ENCODE peak calls at places on chromosomes 5 and 9, in four cellular contexts. G is CD8-positive, alpha-beta T cell; M is CD8-positive, alpha-beta memory T cell; L is fibroblast of lung. P is an unnamed sample. For H3K4me1 and H3K9me3, the result is how much of the 10 kb centered on the place peaks cover.

GRCh38 chr9:123420560-123421210 is 64.7 kb downstream of the CRB2 start:
- DNase-seq in M (no peak), L (no peak), G (no peak), P (no peak)

GRCh38 chr5:38382898-38383297 is 124.5 kb downstream of the EGFLAM start:
- DNase-seq in M (peak), G (peak), L (peak), P (peak)

GRCh38 chr5:119470851-119471451 is 18.7 kb downstream of the HSD17B4 start:
- DNase-seq in L (peak), M (no peak), G (no peak), P (no peak)

GRCh38 chr5:105868038-105868775 is 1802.5 kb downstream of the EFNA5 start:
- DNase-seq in G (no peak), L (no peak), M (no peak), P (no peak)

GRCh38 chr5:148297695-148298094 is 14.5 kb upstream of the SPINK7 start:
- DNase-seq in L (no peak), G (no peak), M (no peak), P (no peak)

GRCh38 chr5:115098041-115098702 is 71.5 kb downstream of the TRIM36 start:
- DNase-seq in M (peak), G (no peak), L (peak), P (peak)

GRCh38 chr5:7866194-7866593 is 2.6 kb downstream of the FASTKD3 start:
- DNase-seq in L (no peak), G (no peak), M (no peak), P (no peak)

GRCh38 chr5:148796931-148797330 is 29.5 kb upstream of the ADRB2 start:
- DNase-seq in M (no peak), L (no peak), G (no peak), P (no peak)

GRCh38 chr5:125611541-125611940 is 811.7 kb upstream of the GRAMD2B start:
- DNase-seq in L (no peak), M (no peak), G (no peak), P (no peak)

GRCh38 chr5:130141689-130142320 is 237.5 kb downstream of the CHSY3 start:
- DNase-seq in G (no peak), L (peak), M (no peak), P (no peak)

GRCh38 chr5:66661149-66661548 is 65.0 kb downstream of the MAST4 start:
- DNase-seq in G (no peak), M (no peak), L (peak), P (no peak)

GRCh38 chr5:138979684-138980275 is 104.6 kb upstream of the LRRTM2 start:
- DNase-seq in M (peak), G (peak), L (no peak), P (peak)

GRCh38 chr9:26228273-26228672 is 550.0 kb upstream of the TUSC1 start:
- DNase-seq in L (no peak), M (no peak), G (no peak), P (no peak)

GRCh38 chr9:111815200-111816070 is 20.7 kb upstream of the SHOC1 start:
- DNase-seq in L (peak), G (no peak), M (no peak), P (no peak)

GRCh38 chr9:130675396-130675795 is 11.0 kb downstream of the PRDM12 start:
- DNase-seq in L (no peak), G (no peak), M (no peak), P (no peak)

GRCh38 chr5:42992035-42992570 is 48.0 kb downstream of the ANXA2R start:
- DNase-seq in G (peak), L (peak), M (peak), P (peak)

GRCh38 chr5:74432240-74432639 is 208.3 kb downstream of the ENC1 start:
- DNase-seq in L (peak), M (no peak), G (no peak), P (no peak)

GRCh38 chr5:176639981-176640380 is 7.3 kb upstream of the TSPAN17 start:
- DNase-seq in M (no peak), L (no peak), G (no peak), P (no peak)

GRCh38 chr9:98054376-98054951 is 2.1 kb upstream of the NANS start:
- DNase-seq in G (no peak), M (no peak), L (no peak), P (no peak)

GRCh38 chr5:100479079-100479688 is 56.0 kb upstream of the FAM174A start:
- DNase-seq in G (no peak), L (peak), M (peak), P (peak)

GRCh38 chr9:128669786-128670185 is 13.1 kb upstream of the DYNC2I2 start:
- DNase-seq in L (no peak), G (no peak), M (no peak), P (no peak)

GRCh38 chr5:179475211-179475840 is 75.0 kb upstream of the RUFY1 start:
- DNase-seq in M (no peak), L (no peak), G (no peak), P (no peak)

GRCh38 chr5:64341340-64341739 is 164.5 kb upstream of the RGS7BP start:
- DNase-seq in L (no peak), M (no peak), G (no peak), P (no peak)

GRCh38 chr5:179860301-179860700 is 1.7 kb upstream of the MRNIP start:
- DNase-seq in G (no peak), M (no peak), L (no peak), P (no peak)

DNA sequence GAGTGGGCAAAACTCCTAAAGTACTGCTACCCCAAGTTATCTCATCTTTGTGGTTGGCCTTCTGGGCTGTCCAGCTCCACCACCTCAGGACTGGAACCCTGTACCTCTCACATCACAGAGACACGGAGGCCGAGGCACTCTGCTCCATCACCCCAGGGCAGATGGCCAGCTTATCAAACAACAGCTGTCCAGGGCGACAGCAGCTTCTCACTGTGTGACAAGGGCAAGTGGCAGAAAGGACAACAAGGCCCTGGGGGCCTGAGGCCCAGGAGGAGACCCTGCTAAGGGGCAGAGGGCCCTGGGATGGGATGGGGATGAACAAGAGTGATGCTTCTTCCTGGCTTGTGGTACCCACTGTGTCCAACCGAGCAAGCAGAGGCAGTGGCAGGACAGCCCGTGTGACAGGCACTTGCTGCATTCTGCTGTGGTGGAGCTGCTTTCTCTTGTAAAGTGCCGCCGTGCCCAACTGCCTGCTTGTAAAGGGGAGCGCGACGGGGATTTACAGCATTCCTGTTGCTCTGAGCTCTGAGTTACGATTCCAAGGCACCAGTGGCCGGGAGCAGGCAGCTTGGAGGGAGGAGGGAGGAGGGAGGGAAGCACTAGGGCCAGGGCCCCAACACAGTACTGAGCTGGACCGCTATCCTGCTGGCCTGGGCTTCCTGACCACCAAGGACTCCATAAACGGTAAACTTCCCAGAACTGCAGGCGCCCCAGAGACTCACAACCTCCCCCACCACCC is 71.2 kb downstream of the SHB start:
- DNase-seq in G (no peak), L (no peak), M (no peak), P (no peak)
- H3K4me1 ChIP-seq in G (under half), L (under half), M (under half), P (under half)

GRCh38 chr5:1230551-1230950 is 5.4 kb downstream of the SLC6A18 start:
- DNase-seq in G (no peak), L (no peak), M (no peak), P (no peak)
- H3K9me3 ChIP-seq in G (under half), L (under half), M (under half), P (under half)

GRCh38 chr5:173835662-173836061 is 52.5 kb upstream of the CPEB4 start:
- DNase-seq in M (no peak), G (no peak), L (no peak), P (no peak)
- H3K4me1 ChIP-seq in M (under half), G (under half), L (under half), P (under half)

DNA sequence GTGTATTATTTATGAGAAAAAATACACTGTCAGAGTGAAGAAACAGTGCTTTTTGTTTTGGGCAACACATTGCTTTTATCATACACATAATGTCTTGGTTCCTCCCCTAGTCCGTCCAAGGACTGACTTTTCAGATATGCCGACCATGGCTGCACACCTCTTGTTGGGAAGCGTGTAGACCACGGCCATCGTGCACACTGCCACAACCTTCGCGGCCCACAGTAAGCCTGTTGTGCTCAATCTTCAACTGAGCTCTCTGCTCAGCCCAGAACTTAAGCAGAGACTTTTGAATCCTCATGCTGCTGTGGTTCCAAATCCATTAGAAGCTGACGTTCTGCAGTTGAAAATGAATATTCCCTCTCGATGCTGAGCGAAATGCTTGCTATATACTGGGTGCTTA is 157.6 kb upstream of the IRX2 start:
- DNase-seq in G (no peak), L (no peak), M (no peak), P (no peak)
- H3K9me3 ChIP-seq in G (under half), L (under half), M (under half), P (under half)

DNA sequence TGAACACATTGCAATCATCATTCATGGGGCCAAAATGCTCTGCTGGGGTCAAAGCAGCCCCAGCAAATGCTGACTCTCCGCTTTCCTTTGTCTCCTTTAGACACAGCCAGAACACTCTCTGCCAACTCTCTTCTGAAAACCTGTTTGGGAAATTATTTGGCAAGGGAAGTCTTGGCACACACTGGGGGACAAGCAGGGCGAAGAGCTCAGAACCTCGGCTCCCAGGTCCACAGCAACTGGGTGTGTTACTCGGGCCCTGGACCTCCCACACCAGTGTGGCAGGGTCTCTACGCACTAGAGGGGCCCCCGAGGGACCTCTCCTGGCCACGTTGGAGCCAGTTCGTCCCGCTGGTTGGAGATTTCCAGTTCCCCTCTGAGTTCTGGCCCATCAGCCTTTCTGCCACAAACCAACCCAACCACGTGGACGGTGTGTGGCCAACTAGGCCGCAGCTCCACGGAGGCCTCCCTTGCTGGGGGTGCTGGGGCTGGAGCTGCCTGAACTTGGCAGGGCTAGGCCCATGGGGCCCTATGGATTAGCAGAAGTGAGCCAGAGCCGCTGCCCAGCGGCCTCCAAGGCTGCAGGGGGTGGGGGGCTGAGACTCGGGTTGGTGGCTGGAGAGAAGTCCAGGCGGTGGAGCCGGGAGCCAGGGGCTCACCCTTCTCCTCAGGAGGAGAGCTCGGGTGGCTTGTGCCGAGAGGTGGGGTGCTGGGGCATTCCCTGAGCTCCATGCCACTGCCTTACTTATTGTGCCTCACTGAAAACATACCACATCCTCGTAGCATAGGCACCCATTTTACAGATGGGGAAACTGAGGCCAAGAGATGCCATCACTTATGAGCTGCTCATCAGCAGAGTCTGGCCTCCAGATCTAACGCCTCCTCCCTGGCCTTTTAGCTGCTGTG is 46.8 kb upstream of the RNU6ATAC start:
- DNase-seq in L (no peak), M (no peak), G (no peak), P (no peak)
- H3K4me1 ChIP-seq in L (under half), M (under half), G (under half), P (under half)

GRCh38 chr5:141354900-141355469 is at the start of gene PCDHGA4:
- DNase-seq in G (no peak), L (no peak), M (no peak), P (no peak)

GRCh38 chr5:141355641-141356040 is 820 bp downstream of the PCDHGA4 start:
- DNase-seq in M (no peak), G (no peak), L (no peak), P (no peak)

GRCh38 chr5:141359790-141360426 is at the start of gene PCDHGB2:
- DNase-seq in M (no peak), G (no peak), L (peak), P (no peak)

GRCh38 chr5:141356133-141356532 is 1.3 kb downstream of the PCDHGA4 start:
- DNase-seq in L (no peak), G (no peak), M (no peak), P (no peak)

GRCh38 chr5:141356950-141357349 is 2.1 kb downstream of the PCDHGA4 start:
- DNase-seq in M (no peak), G (no peak), L (no peak), P (no peak)
- H3K9me3 ChIP-seq in M (under half), G (under half), L (under half), P (under half)

GRCh38 chr5:36934740-36935356 is 58.3 kb downstream of the NIPBL start:
- DNase-seq in G (no peak), L (peak), M (no peak), P (no peak)
- H3K4me1 ChIP-seq in G (under half), L (under half), M (under half), P (under half)

DNA sequence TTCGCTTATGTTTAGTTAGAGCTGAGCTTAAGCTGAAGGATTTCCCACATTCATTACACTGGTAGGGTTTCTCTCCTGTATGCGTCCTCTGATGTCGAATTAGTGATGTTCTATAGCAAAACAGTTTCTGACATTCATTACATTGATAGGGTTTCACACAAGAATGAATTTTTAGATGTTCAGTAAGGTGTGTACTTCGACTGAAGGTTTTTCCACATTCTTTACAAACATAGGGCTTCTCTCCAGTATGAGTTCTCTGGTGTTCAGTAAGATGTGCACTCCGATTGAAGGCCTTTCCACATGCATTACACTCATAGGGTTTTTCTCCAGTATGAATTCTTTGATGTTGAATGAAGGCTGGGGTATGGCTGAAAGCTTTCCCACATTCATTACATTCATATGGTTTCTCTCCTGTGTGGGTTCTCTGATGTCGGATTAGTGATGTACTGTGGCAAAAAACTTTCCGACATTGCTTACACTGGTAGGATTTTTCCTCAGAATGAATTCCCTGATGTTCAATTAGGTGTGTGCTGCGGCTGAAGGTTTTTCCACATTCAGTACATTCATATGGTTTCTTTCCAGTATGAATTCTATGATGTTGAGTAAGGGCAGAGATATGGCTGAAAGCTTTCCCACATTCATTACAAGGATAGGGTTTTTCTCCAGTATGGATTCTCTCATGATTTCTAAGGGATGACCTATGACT is 14.6 kb downstream of the ZNF883 start:
- DNase-seq in M (no peak), G (no peak), L (no peak), P (no peak)
- H3K9me3 ChIP-seq in M (under half), G (under half), L (under half), P (under half)

GRCh38 chr9:88013051-88013450 is 38.7 kb upstream of the CDK20 start:
- DNase-seq in G (no peak), M (no peak), L (no peak), P (no peak)

GRCh38 chr9:88013607-88014006 is 39.3 kb upstream of the CDK20 start:
- DNase-seq in L (no peak), M (no peak), G (no peak), P (no peak)

GRCh38 chr9:88018101-88018500 is 43.8 kb upstream of the CDK20 start:
- DNase-seq in M (no peak), G (no peak), L (peak), P (no peak)

GRCh38 chr9:88011005-88011766 is 36.9 kb upstream of the CDK20 start:
- DNase-seq in G (no peak), M (no peak), L (peak), P (no peak)

DNA sequence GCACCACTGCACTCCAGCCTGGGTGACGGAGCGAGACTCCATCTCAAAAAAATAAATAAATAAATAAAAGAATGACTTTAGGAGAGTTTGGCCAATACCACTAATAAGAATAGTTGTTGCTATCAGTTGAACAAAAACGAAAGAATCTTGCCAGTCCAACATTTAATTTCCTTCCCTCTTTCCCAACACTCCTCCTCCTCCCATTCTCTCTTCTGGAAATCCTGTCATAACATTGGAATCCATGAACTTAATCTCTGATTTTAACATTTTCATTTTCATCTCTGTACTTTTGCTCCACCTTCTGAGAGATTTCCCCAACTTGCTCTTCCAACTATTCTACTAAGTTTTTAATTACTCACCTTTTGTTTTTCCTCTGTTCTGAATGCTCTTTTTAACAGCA is 42.8 kb upstream of the CDK20 start:
- DNase-seq in G (no peak), M (no peak), L (peak), P (no peak)
- H3K4me1 ChIP-seq in G (under half), M (under half), L (under half), P (under half)

DNA sequence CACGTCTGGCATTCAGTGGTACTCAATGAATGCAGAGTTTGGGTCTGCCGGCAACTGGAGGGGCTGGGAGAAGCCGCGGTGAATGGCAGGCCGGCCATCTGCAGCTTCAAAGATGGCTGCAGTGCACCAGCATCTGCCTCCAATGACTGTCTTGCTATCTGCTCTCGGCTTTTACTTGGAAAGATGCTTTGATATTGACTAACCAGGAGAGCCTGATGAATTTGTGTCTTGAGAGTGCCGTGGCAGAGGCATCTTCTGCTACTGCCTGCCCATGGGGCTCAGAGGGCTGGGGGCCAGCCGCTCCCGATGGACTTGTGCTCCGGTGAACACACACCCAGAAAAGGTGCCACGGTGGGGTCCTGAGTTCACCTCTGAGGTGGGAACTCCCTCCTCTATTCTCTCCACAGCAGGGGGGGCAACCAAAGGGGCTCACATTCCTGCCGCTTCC is 164.5 kb downstream of the COL23A1 start:
- DNase-seq in G (no peak), L (no peak), M (no peak), P (no peak)
- H3K9me3 ChIP-seq in G (under half), L (under half), M (under half), P (under half)

P was measured in CD4-positive, alpha-beta memory T cell.